ENCODE peak calls at places on chromosomes 6 and 20, in six cellular contexts. O is pancreas, I is NT2/D1, N is psoas muscle, W is MM.1S, V is HCT116. C is an unnamed sample.

GRCh38 chr20:46307999-46308257 is 370 bp downstream of the CDH22 start:
- DNase-seq in O (no peak), I (no peak), V (no peak), W (no peak), N (no peak), C (no peak)

GRCh38 chr20:8589956-8590355 is 457.9 kb downstream of the PLCB1 start:
- DNase-seq in I (no peak), O (no peak), W (no peak), N (no peak), V (no peak), C (no peak)

GRCh38 chr6:31764239-31764638 is 1.8 kb downstream of the SAPCD1 start:
- DNase-seq in O (no peak), W (no peak), V (no peak), I (no peak), N (no peak), C (no peak)

GRCh38 chr20:64091762-64092161 is 7.6 kb upstream of the LKAAEAR1 start:
- DNase-seq in V (no peak), O (no peak), N (no peak), I (no peak), W (no peak), C (no peak)

GRCh38 chr6:167291623-167292300 is 647 bp downstream of the UNC93A start:
- DNase-seq in N (no peak), O (no peak), W (no peak), V (no peak), I (no peak), C (no peak)

GRCh38 chr6:155765275-155766194 is 309.9 kb upstream of the NOX3 start:
- DNase-seq in V (no peak), W (no peak), O (no peak), N (no peak), I (no peak), C (no peak)

GRCh38 chr6:38177885-38178583 is 358.5 kb downstream of the ZFAND3 start:
- DNase-seq in N (no peak), O (no peak), I (no peak), V (no peak), W (no peak), C (no peak)

GRCh38 chr6:1958257-1958656 is 287.1 kb downstream of the GMDS start:
- DNase-seq in O (no peak), W (no peak), V (no peak), N (no peak), I (no peak), C (no peak)

GRCh38 chr20:46070215-46070910 is 19.4 kb downstream of the NCOA5 start:
- DNase-seq in V (no peak), I (no peak), W (no peak), N (no peak), O (no peak), C (no peak)

GRCh38 chr20:19934792-19935491 is 82.2 kb upstream of the NAA20 start:
- DNase-seq in I (no peak), O (no peak), W (peak; percentile 47), N (peak; percentile 66), V (no peak), C (no peak)

GRCh38 chr20:37511605-37512275 is 9.3 kb upstream of the NNAT start:
- DNase-seq in V (no peak), I (no peak), W (no peak), N (no peak), O (no peak), C (no peak)

GRCh38 chr6:75604294-75604693 is 2.6 kb downstream of the SENP6 start:
- DNase-seq in I (no peak), W (no peak), V (no peak), O (no peak), N (no peak), C (no peak)

GRCh38 chr6:169566319-169566718 is 135.5 kb downstream of the WDR27 start:
- DNase-seq in N (no peak), V (no peak), I (no peak), W (no peak), O (no peak), C (no peak)

GRCh38 chr6:15239606-15240364 is 6.1 kb upstream of the JARID2 start:
- DNase-seq in I (no peak), N (no peak), O (no peak), W (no peak), V (no peak), C (no peak)

GRCh38 chr6:28505733-28506132 is 9.9 kb downstream of the GPX6 start:
- DNase-seq in O (no peak), I (no peak), W (no peak), N (no peak), V (no peak), C (no peak)

GRCh38 chr6:144695858-144696533 is 410.9 kb downstream of the UTRN start:
- DNase-seq in W (no peak), N (no peak), O (no peak), V (no peak), I (no peak), C (no peak)

GRCh38 chr6:144688713-144689112 is 403.6 kb downstream of the UTRN start:
- DNase-seq in I (no peak), W (no peak), O (no peak), V (no peak), N (no peak), C (no peak)

GRCh38 chr6:144690659-144691058 is 405.5 kb downstream of the UTRN start:
- DNase-seq in V (no peak), I (no peak), O (no peak), N (no peak), W (no peak), C (no peak)

GRCh38 chr6:144689503-144690040 is 404.4 kb downstream of the UTRN start:
- DNase-seq in V (no peak), W (no peak), I (no peak), N (no peak), O (no peak), C (no peak)

GRCh38 chr6:144690109-144690508 is 405.0 kb downstream of the UTRN start:
- DNase-seq in W (no peak), N (no peak), V (no peak), O (no peak), I (no peak), C (no peak)
- H3K9me3 ChIP-seq in W (no peaks in the 10 kb centered on the region), N (peaks cover 14% of the 10 kb centered on the region), V (no peaks in the 10 kb centered on the region), O (no peaks in the 10 kb centered on the region), I (peaks cover 10% of the 10 kb centered on the region), C (no peaks in the 10 kb centered on the region)

DNA sequence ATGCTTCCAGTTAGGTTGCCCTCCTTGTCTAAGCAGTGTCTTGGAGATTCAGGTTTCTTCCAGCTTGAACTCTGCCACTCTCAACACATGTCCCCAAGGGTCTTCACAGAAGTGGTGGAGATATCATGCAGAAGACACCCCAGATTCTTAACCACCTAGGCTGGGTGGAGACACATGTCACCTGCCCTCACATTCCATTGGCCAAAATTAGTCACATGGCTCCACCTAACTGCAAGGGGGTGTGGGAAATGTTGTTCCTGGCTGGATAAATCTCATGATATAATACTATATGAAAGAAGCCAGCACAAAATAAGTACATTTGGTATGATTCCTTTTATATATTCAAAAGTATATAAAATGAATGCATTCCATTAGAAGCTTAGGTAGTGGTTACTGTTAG is 52.9 kb upstream of the SNRPB2 start:
- DNase-seq in O (no peak), N (no peak), V (no peak), I (no peak), W (no peak), C (no peak)
- H3K4me1 ChIP-seq in O (no peaks in the 10 kb centered on the region), N (no peaks in the 10 kb centered on the region), V (no peaks in the 10 kb centered on the region), I (peaks cover 2% of the 10 kb centered on the region), W (no peaks in the 10 kb centered on the region), C (no peaks in the 10 kb centered on the region)

GRCh38 chr20:42649716-42650115 is 540.0 kb downstream of the PTPRT start:
- DNase-seq in N (no peak), W (no peak), O (no peak), V (no peak), I (no peak), C (no peak)
- H3K9me3 ChIP-seq in N (no peaks in the 10 kb centered on the region), W (no peaks in the 10 kb centered on the region), O (no peaks in the 10 kb centered on the region), V (peaks cover 14% of the 10 kb centered on the region), I (no peaks in the 10 kb centered on the region), C (no peaks in the 10 kb centered on the region)

GRCh38 chr6:48553449-48553848 is 442.5 kb upstream of the PTCHD4 start:
- DNase-seq in O (no peak), I (no peak), V (no peak), W (no peak), N (no peak), C (no peak)

GRCh38 chr6:48552905-48553304 is 441.9 kb upstream of the PTCHD4 start:
- DNase-seq in I (no peak), N (no peak), V (no peak), W (no peak), O (no peak), C (no peak)

GRCh38 chr6:48550607-48551006 is 439.6 kb upstream of the PTCHD4 start:
- DNase-seq in I (no peak), W (no peak), O (no peak), V (no peak), N (no peak), C (no peak)
- H3K4me1 ChIP-seq in I (no peaks in the 10 kb centered on the region), W (no peaks in the 10 kb centered on the region), O (no peaks in the 10 kb centered on the region), V (no peaks in the 10 kb centered on the region), N (no peaks in the 10 kb centered on the region), C (no peaks in the 10 kb centered on the region)

DNA sequence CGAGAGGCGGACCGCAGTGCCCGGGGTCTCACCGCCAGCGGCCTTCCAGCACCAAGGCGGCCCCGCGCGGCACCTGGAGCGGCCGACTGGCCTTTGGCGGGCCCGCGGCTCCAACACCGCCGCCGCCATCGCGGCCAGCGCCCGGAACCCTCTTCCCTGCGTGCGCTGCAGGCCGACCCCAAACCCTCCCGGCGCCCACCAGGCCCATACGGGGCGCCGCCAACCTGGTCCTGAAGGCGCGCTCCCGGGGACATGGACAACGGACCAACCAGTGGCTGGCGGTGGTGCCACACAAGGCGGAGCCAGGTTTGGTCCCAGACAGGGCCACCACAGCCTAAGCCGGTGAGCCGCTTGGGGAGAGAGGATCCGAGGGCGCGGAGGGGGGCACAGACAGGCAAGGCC is 1514.8 kb upstream of the DEFB115 start:
- DNase-seq in N (no peak), I (no peak), V (no peak), W (no peak), O (no peak), C (no peak)
- H3K9me3 ChIP-seq in N (peaks cover 11% of the 10 kb centered on the region), I (no peaks in the 10 kb centered on the region), V (no peaks in the 10 kb centered on the region), W (no peaks in the 10 kb centered on the region), O (no peaks in the 10 kb centered on the region), C (peaks cover 11% of the 10 kb centered on the region)

GRCh38 chr6:79399499-79399898 is 137.7 kb downstream of the LCA5 start:
- DNase-seq in V (no peak), N (no peak), I (no peak), W (no peak), O (no peak), C (no peak)

GRCh38 chr6:79396625-79397024 is 140.6 kb downstream of the LCA5 start:
- DNase-seq in I (no peak), O (no peak), N (no peak), W (no peak), V (no peak), C (no peak)

GRCh38 chr6:79391511-79391910 is 145.7 kb downstream of the LCA5 start:
- DNase-seq in W (no peak), O (no peak), V (no peak), N (no peak), I (no peak), C (no peak)

DNA sequence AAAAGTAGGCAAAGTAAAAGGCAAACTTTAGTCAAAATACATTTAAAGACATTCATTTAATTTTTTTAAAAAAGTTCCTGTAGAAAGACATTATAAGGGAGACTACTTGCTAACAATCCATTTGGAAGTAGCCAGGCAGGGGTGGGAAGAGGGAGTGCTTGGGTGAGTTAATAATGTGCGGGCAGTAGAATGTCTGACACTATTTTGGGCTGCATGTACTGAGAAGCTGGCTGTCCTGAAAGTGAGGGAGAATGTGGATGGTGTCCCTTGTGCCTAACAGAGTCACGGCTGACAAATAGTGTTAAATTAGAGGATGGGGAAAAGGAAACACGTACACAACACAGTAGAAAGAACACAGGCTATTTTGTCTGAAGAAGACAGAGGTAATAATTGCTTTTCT is 142.5 kb downstream of the LCA5 start:
- DNase-seq in I (no peak), V (no peak), W (no peak), O (no peak), N (no peak), C (no peak)
- H3K4me1 ChIP-seq in I (no peaks in the 10 kb centered on the region), V (no peaks in the 10 kb centered on the region), W (no peaks in the 10 kb centered on the region), O (no peaks in the 10 kb centered on the region), N (no peaks in the 10 kb centered on the region), C (no peaks in the 10 kb centered on the region)